ENCODE peak calls at places on chromosomes 16 and 17, in seven cellular contexts. A, G, R, T, C, S and P are unnamed samples. For H3K36me3, the result is how much of the 10 kb centered on the place peaks cover.

GRCh38 chr17:36188891-36189306 is 7.7 kb downstream of the CCL3L1 start:
- DNase-seq in A (no peak), G (peak), R (peak), T (no peak), C (no peak), S (no peak), P (no peak)

GRCh38 chr17:73632513-73632912 is 11.7 kb downstream of the SDK2 start:
- DNase-seq in A (no peak), G (no peak), R (no peak), T (no peak), C (no peak), S (no peak), P (no peak)

GRCh38 chr17:35799942-35800341 is 4.5 kb upstream of the MMP28 start:
- DNase-seq in A (no peak), G (peak), R (no peak), T (peak), C (no peak), S (no peak), P (peak)

GRCh38 chr16:90031186-90031930 is 12.1 kb upstream of the DBNDD1 start:
- DNase-seq in A (no peak), G (no peak), R (no peak), T (no peak), C (no peak), S (no peak), P (no peak)

GRCh38 chr17:80481284-80482057 is 5.1 kb upstream of the NPTX1 start:
- DNase-seq in A (no peak), G (no peak), R (no peak), T (no peak), C (no peak), S (no peak), P (peak)

GRCh38 chr17:522912-523311 is 170.3 kb upstream of the RPH3AL start:
- DNase-seq in A (no peak), G (no peak), R (no peak), T (no peak), C (peak), S (no peak), P (no peak)

GRCh38 chr16:3467920-3468319 is 24.4 kb downstream of the NAA60 start:
- DNase-seq in A (no peak), G (peak), R (no peak), T (peak), C (peak), S (no peak), P (peak)

GRCh38 chr17:60065136-60065535 is 13.6 kb downstream of the HEATR6 start:
- DNase-seq in A (no peak), G (peak), R (no peak), T (peak), C (no peak), S (no peak), P (no peak)

GRCh38 chr17:2070241-2071023 is 15.5 kb downstream of the HIC1 start:
- DNase-seq in A (no peak), G (no peak), R (peak), T (no peak), C (peak), S (no peak), P (peak)

GRCh38 chr16:85611455-85612190 is 1.5 kb upstream of the GSE1 start:
- DNase-seq in A (peak), G (peak), R (peak), T (peak), C (peak), S (peak), P (peak)

GRCh38 chr16:54927125-54928015 is 3.3 kb upstream of the IRX5 start:
- DNase-seq in A (no peak), G (peak), R (no peak), T (peak), C (peak), S (peak), P (no peak)

GRCh38 chr16:49012961-49013726 is 268.5 kb downstream of the CBLN1 start:
- DNase-seq in A (no peak), G (no peak), R (no peak), T (peak), C (no peak), S (no peak), P (no peak)

GRCh38 chr16:35210681-35211433 is 1751.4 kb downstream of the TP53TG3F start:
- DNase-seq in A (no peak), G (no peak), R (no peak), T (no peak), C (no peak), S (no peak), P (no peak)

GRCh38 chr17:57861737-57862409 is 12.0 kb upstream of the MRPS23 start:
- DNase-seq in A (peak), G (peak), R (no peak), T (peak), C (no peak), S (peak), P (peak)

GRCh38 chr17:41054025-41054424 is 1.0 kb downstream of the KRTAP2-2 start:
- DNase-seq in A (no peak), G (no peak), R (no peak), T (no peak), C (no peak), S (no peak), P (no peak)

GRCh38 chr16:84754353-84754856 is 54.6 kb downstream of the USP10 start:
- DNase-seq in A (no peak), G (peak), R (peak), T (peak), C (peak), S (peak), P (peak)

GRCh38 chr16:64363039-64363438 is 758.8 kb downstream of the CDH11 start:
- DNase-seq in A (no peak), G (peak), R (no peak), T (no peak), C (no peak), S (no peak), P (no peak)

GRCh38 chr16:24430937-24431760 is 108.2 kb upstream of the RBBP6 start:
- DNase-seq in A (no peak), G (no peak), R (no peak), T (peak), C (peak), S (no peak), P (no peak)

GRCh38 chr16:30519120-30520049 is 7.0 kb downstream of the ZNF768 start:
- DNase-seq in A (peak), G (no peak), R (no peak), T (no peak), C (no peak), S (no peak), P (no peak)

GRCh38 chr17:50173335-50173941 is 7.6 kb downstream of the SGCA start:
- DNase-seq in A (peak), G (peak), R (no peak), T (peak), C (peak), S (peak), P (peak)

GRCh38 chr17:68295086-68295485 is 3.8 kb downstream of the ARSG start:
- DNase-seq in A (no peak), G (no peak), R (no peak), T (no peak), C (no peak), S (no peak), P (no peak)

GRCh38 chr17:67532326-67532871 is 155.3 kb downstream of the PITPNC1 start:
- DNase-seq in A (no peak), G (no peak), R (no peak), T (no peak), C (no peak), S (no peak), P (peak)

GRCh38 chr17:56172517-56172982 is 19.3 kb downstream of the ANKFN1 start:
- DNase-seq in A (no peak), G (peak), R (no peak), T (no peak), C (peak), S (peak), P (no peak)

GRCh38 chr17:39617446-39618251 is 9.1 kb upstream of the PPP1R1B start:
- DNase-seq in A (peak), G (peak), R (peak), T (peak), C (no peak), S (peak), P (peak)

GRCh38 chr17:77147357-77147801 is 6.6 kb downstream of the SEC14L1 start:
- DNase-seq in A (no peak), G (no peak), R (peak), T (no peak), C (no peak), S (no peak), P (no peak)
- H3K36me3 ChIP-seq in A (under half), G (under half), R (half or more), T (under half), C (under half), S (under half), P (half or more)

DNA sequence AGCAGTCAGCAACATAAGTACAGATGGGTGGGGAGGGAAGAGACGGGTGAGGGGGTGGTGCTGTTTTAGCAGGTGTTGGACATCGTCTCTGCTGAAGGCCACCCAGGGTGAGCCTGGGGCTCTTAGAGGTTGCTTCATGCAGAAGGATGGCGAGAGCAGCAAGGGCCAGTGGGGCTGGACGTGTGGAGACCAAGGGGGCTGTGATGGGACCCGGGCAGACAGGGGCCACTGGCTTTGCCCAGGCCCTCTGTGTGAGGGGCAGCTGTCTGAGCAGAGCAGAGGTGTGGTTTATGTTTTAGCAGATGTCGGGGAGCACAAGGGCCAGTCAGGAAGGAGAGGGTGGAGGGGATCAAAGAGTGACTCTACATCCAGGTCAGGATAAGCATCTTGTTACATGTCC is 4.8 kb downstream of the NARF start:
- DNase-seq in A (peak), G (no peak), R (no peak), T (no peak), C (no peak), S (no peak), P (peak)
- H3K36me3 ChIP-seq in A (under half), G (half or more), R (half or more), T (under half), C (under half), S (half or more), P (under half)

GRCh38 chr17:27613425-27613824 is 17.6 kb upstream of the LGALS9 start:
- DNase-seq in A (peak), G (no peak), R (no peak), T (no peak), C (no peak), S (no peak), P (no peak)

GRCh38 chr17:27618417-27618816 is 12.6 kb upstream of the LGALS9 start:
- DNase-seq in A (peak), G (no peak), R (no peak), T (no peak), C (no peak), S (no peak), P (no peak)

GRCh38 chr17:27616414-27616813 is 14.6 kb upstream of the LGALS9 start:
- DNase-seq in A (no peak), G (no peak), R (peak), T (no peak), C (no peak), S (no peak), P (no peak)

GRCh38 chr17:27612160-27612767 is 18.7 kb upstream of the LGALS9 start:
- DNase-seq in A (no peak), G (no peak), R (peak), T (no peak), C (no peak), S (no peak), P (no peak)

GRCh38 chr17:27615121-27615520 is 15.9 kb upstream of the LGALS9 start:
- DNase-seq in A (no peak), G (no peak), R (no peak), T (no peak), C (no peak), S (no peak), P (no peak)
- H3K36me3 ChIP-seq in A (under half), G (under half), R (under half), T (under half), C (under half), S (under half), P (under half)

GRCh38 chr16:15705064-15705565 is 55.1 kb downstream of the NDE1 start:
- DNase-seq in A (no peak), G (no peak), R (no peak), T (no peak), C (no peak), S (no peak), P (no peak)
- H3K36me3 ChIP-seq in A (under half), G (under half), R (half or more), T (under half), C (under half), S (under half), P (under half)

GRCh38 chr17:48074322-48075054 is 26.3 kb downstream of the NFE2L1 start:
- DNase-seq in A (no peak), G (peak), R (peak), T (peak), C (peak), S (peak), P (peak)

GRCh38 chr17:48067245-48067644 is 19.1 kb downstream of the NFE2L1 start:
- DNase-seq in A (no peak), G (no peak), R (no peak), T (no peak), C (no peak), S (no peak), P (no peak)

GRCh38 chr17:48068491-48068961 is 20.4 kb downstream of the NFE2L1 start:
- DNase-seq in A (no peak), G (peak), R (peak), T (peak), C (peak), S (no peak), P (peak)

GRCh38 chr17:48070195-48070594 is 22.0 kb downstream of the NFE2L1 start:
- DNase-seq in A (no peak), G (no peak), R (no peak), T (no peak), C (no peak), S (no peak), P (no peak)

DNA sequence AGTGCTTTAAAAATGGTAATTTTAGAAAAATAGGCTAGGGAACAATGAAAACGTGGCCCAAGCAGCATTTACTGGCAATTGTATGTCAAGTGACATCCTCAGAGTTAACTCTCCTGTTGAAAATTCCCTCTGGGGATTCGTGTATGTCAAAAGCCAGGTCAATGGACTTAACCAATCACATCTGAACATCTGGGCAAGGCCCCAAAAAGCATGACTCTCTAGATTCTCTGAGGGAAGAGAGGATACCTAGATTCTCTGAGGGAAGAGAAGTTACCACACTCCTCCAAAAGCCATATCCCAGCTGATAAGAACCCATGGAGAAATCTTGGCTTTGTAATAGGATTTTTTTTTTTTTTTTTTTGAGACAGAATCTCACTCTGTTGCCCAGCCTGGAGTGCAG is 23.5 kb downstream of the NFE2L1 start:
- DNase-seq in A (no peak), G (no peak), R (no peak), T (no peak), C (no peak), S (no peak), P (no peak)
- H3K36me3 ChIP-seq in A (under half), G (under half), R (under half), T (under half), C (under half), S (half or more), P (half or more)

DNA sequence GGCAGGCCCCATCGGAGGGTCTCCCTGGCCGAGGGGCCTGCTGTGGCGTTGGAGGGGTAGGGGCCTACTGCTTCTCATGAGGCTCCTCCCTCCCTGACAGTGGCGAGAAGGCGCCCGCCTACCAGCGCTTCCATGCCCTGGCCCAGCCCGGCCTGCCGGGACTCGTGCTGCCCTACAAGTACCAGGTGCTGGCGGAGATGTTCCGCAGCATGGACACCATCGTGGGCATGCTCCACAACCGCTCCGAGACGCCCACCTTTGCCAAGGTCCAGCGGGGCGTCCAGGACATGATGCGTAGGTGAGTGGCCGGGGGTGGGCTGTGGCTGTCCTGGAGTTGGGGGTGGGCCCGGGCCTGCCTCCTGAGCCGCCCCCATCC is 1.7 kb downstream of the CDT1 start:
- DNase-seq in A (no peak), G (no peak), R (no peak), T (no peak), C (no peak), S (no peak), P (peak)
- H3K36me3 ChIP-seq in A (under half), G (under half), R (under half), T (under half), C (under half), S (under half), P (under half)

GRCh38 chr17:4536259-4536741 is 18.9 kb downstream of the MYBBP1A start:
- DNase-seq in A (peak), G (no peak), R (no peak), T (peak), C (peak), S (peak), P (no peak)
- H3K36me3 ChIP-seq in A (under half), G (under half), R (under half), T (under half), C (under half), S (under half), P (under half)

GRCh38 chr16:67238278-67238575 is 9.1 kb downstream of the FHOD1 start:
- DNase-seq in A (peak), G (no peak), R (no peak), T (no peak), C (no peak), S (no peak), P (no peak)
- H3K36me3 ChIP-seq in A (under half), G (half or more), R (under half), T (under half), C (under half), S (under half), P (half or more)